ENCODE peak calls at places on chromosome 6, in seven cellular contexts. One of them, this sample, is unnamed.

GRCh38 chr6:147285087-147285855 is 81.1 kb downstream of the STXBP5 start:
- DNase-seq in vagina: no peak
- DNase-seq in fibroblast of gingiva: peak
- DNase-seq in SK-N-SH: peak
- DNase-seq in WTC11: no peak
- DNase-seq in KBM-7: peak
- DNase-seq in GM10248: peak
- DNase-seq in this sample: peak

GRCh38 chr6:33812669-33813068 is 8.9 kb upstream of the MLN start:
- DNase-seq in vagina: no peak
- DNase-seq in fibroblast of gingiva: peak
- DNase-seq in SK-N-SH: peak
- DNase-seq in WTC11: peak
- DNase-seq in KBM-7: peak
- DNase-seq in GM10248: peak
- DNase-seq in this sample: no peak

GRCh38 chr6:43325876-43326275 is 17.2 kb upstream of the CRIP3 start:
- DNase-seq in vagina: no peak
- DNase-seq in fibroblast of gingiva: no peak
- DNase-seq in SK-N-SH: no peak
- DNase-seq in WTC11: no peak
- DNase-seq in KBM-7: no peak
- DNase-seq in GM10248: no peak
- DNase-seq in this sample: no peak

GRCh38 chr6:71721642-71722041 is 164.7 kb upstream of the RIMS1 start:
- DNase-seq in vagina: no peak
- DNase-seq in fibroblast of gingiva: no peak
- DNase-seq in SK-N-SH: no peak
- DNase-seq in WTC11: no peak
- DNase-seq in KBM-7: no peak
- DNase-seq in GM10248: no peak
- DNase-seq in this sample: no peak

GRCh38 chr6:2940010-2940850 is 31.1 kb downstream of the SERPINB6 start:
- DNase-seq in vagina: no peak
- DNase-seq in fibroblast of gingiva: no peak
- DNase-seq in SK-N-SH: no peak
- DNase-seq in WTC11: no peak
- DNase-seq in KBM-7: peak
- DNase-seq in GM10248: peak
- DNase-seq in this sample: peak

GRCh38 chr6:144581807-144582537 is 296.8 kb downstream of the UTRN start:
- DNase-seq in vagina: no peak
- DNase-seq in fibroblast of gingiva: peak
- DNase-seq in SK-N-SH: peak
- DNase-seq in WTC11: peak
- DNase-seq in KBM-7: peak
- DNase-seq in GM10248: peak
- DNase-seq in this sample: peak

GRCh38 chr6:43803783-43804549 is 34.0 kb downstream of the VEGFA start:
- DNase-seq in vagina: no peak
- DNase-seq in fibroblast of gingiva: no peak
- DNase-seq in SK-N-SH: no peak
- DNase-seq in WTC11: no peak
- DNase-seq in KBM-7: no peak
- DNase-seq in GM10248: no peak
- DNase-seq in this sample: no peak

GRCh38 chr6:158840465-158840864 is 21.3 kb upstream of the EZR start:
- DNase-seq in vagina: no peak
- DNase-seq in fibroblast of gingiva: no peak
- DNase-seq in SK-N-SH: no peak
- DNase-seq in WTC11: no peak
- DNase-seq in KBM-7: no peak
- DNase-seq in GM10248: no peak
- DNase-seq in this sample: no peak